ENCODE peak calls at places on chromosome 20, in six cellular contexts. K, Z, N, S, R and B are unnamed samples.

GRCh38 chr20:47360207-47360488 is 3.6 kb upstream of the ZMYND8 start:
- DNase-seq in R (peak; percentile 96), Z (peak; percentile 93), K (no peak), S (peak; percentile 70), N (no peak), B (peak; percentile 98)

GRCh38 chr20:60718743-60719142 is 533.3 kb upstream of the CDH4 start:
- DNase-seq in N (no peak), Z (no peak), S (no peak), K (no peak), R (no peak), B (no peak)

GRCh38 chr20:32560989-32561830 is 23.9 kb downstream of the NOL4L start:
- DNase-seq in S (peak; percentile 62), K (no peak), Z (no peak), R (no peak), N (no peak), B (no peak)

GRCh38 chr20:33670715-33671499 is 3.3 kb downstream of the NECAB3 start:
- DNase-seq in S (no peak), Z (no peak), K (no peak), R (no peak), N (no peak), B (no peak)

GRCh38 chr20:7908905-7909304 is 31.4 kb downstream of the HAO1 start:
- DNase-seq in S (no peak), N (no peak), Z (no peak), K (no peak), R (no peak), B (no peak)

GRCh38 chr20:34437330-34437986 is 74.4 kb downstream of the ITCH start:
- DNase-seq in S (no peak), N (no peak), R (no peak), Z (peak; percentile 75), K (peak; percentile 28), B (no peak)

GRCh38 chr20:36925234-36925633 is 26.3 kb downstream of the SAMHD1 start:
- DNase-seq in R (no peak), S (no peak), N (no peak), K (no peak), Z (no peak), B (no peak)

GRCh38 chr20:53085720-53086119 is 113.6 kb downstream of the TSHZ2 start:
- DNase-seq in K (no peak), N (no peak), R (no peak), S (no peak), Z (no peak), B (no peak)

GRCh38 chr20:2508631-2509467 is at the start of gene ZNF343:
- DNase-seq in S (peak; percentile 88), N (no peak), K (no peak), Z (peak; percentile 81), R (peak; percentile 86), B (peak; percentile 84)

GRCh38 chr20:31440012-31440659 is at the start of gene DEFB123:
- DNase-seq in Z (no peak), R (no peak), K (no peak), S (no peak), N (no peak), B (no peak)

GRCh38 chr20:51495921-51496545 is 46.5 kb downstream of the NFATC2 start:
- DNase-seq in R (no peak), S (no peak), K (no peak), N (no peak), Z (no peak), B (no peak)

GRCh38 chr20:44648068-44648467 is 3.4 kb downstream of the ADA start:
- DNase-seq in N (no peak), R (no peak), S (no peak), Z (no peak), K (no peak), B (no peak)

GRCh38 chr20:21496452-21496851 is 17.4 kb downstream of the NKX2-2 start:
- DNase-seq in K (no peak), Z (no peak), R (no peak), N (no peak), S (no peak), B (peak; percentile 88)

GRCh38 chr20:20786428-20786827 is 74.0 kb upstream of the RALGAPA2 start:
- DNase-seq in K (no peak), R (no peak), Z (no peak), N (no peak), S (no peak), B (no peak)

GRCh38 chr20:54502179-54502578 is 26.8 kb downstream of the DOK5 start:
- DNase-seq in S (no peak), Z (no peak), N (no peak), K (no peak), R (no peak), B (no peak)

GRCh38 chr20:54680872-54681297 is 205.5 kb downstream of the DOK5 start:
- DNase-seq in K (no peak), N (no peak), R (peak; percentile 51), Z (peak; percentile 58), S (peak; percentile 73), B (peak; percentile 36)

GRCh38 chr20:14709439-14709838 is 372.0 kb upstream of the FLRT3 start:
- DNase-seq in K (no peak), R (no peak), S (peak; percentile 34), Z (no peak), N (no peak), B (no peak)

GRCh38 chr20:38167466-38167850 is 2.4 kb upstream of the TGM2 start:
- DNase-seq in S (no peak), N (no peak), R (no peak), K (no peak), Z (no peak), B (no peak)

GRCh38 chr20:16455296-16455695 is 118.0 kb downstream of the KIF16B start:
- DNase-seq in Z (no peak), K (no peak), S (no peak), R (no peak), N (no peak), B (no peak)

GRCh38 chr20:20360464-20360863 is 7.4 kb upstream of the INSM1 start:
- DNase-seq in S (peak; percentile 82), Z (peak; percentile 69), K (peak; percentile 17), R (peak; percentile 61), N (peak; percentile 20), B (peak; percentile 71)

GRCh38 chr20:47776639-47777038 is 8.6 kb downstream of the SULF2 start:
- DNase-seq in S (no peak), K (no peak), N (no peak), Z (no peak), R (no peak), B (no peak)

GRCh38 chr20:35776513-35777101 is 4.8 kb downstream of the PHF20 start:
- DNase-seq in N (no peak), K (no peak), Z (peak; percentile 76), S (peak; percentile 32), R (peak; percentile 8), B (peak; percentile 59)

GRCh38 chr20:35771689-35772562 is at the start of gene PHF20:
- DNase-seq in S (peak; percentile 99), R (peak; percentile 99), N (peak; percentile 89), Z (peak; percentile 99), K (peak; percentile 80), B (peak; percentile 97)

GRCh38 chr20:35772563-35773058 is 796 bp downstream of the PHF20 start:
- DNase-seq in N (no peak), S (no peak), R (no peak), Z (no peak), K (no peak), B (no peak)

GRCh38 chr20:35771367-35771688 is 487 bp upstream of the PHF20 start:
- DNase-seq in K (no peak), N (no peak), R (no peak), S (no peak), Z (no peak), B (no peak)

GRCh38 chr20:35773154-35773751 is 1.4 kb downstream of the PHF20 start:
- DNase-seq in S (peak; percentile 48), K (no peak), Z (peak; percentile 56), N (no peak), R (peak; percentile 12), B (peak; percentile 27)
- H3K4me3 ChIP-seq in S (peak overlapping the region; percentile 45), K (peak overlapping the region; percentile 83), Z (peak overlapping the region; percentile 91), N (peak overlapping the region; percentile 69), R (peak overlapping the region; percentile 68), B (peak overlapping the region; percentile 96)

DNA sequence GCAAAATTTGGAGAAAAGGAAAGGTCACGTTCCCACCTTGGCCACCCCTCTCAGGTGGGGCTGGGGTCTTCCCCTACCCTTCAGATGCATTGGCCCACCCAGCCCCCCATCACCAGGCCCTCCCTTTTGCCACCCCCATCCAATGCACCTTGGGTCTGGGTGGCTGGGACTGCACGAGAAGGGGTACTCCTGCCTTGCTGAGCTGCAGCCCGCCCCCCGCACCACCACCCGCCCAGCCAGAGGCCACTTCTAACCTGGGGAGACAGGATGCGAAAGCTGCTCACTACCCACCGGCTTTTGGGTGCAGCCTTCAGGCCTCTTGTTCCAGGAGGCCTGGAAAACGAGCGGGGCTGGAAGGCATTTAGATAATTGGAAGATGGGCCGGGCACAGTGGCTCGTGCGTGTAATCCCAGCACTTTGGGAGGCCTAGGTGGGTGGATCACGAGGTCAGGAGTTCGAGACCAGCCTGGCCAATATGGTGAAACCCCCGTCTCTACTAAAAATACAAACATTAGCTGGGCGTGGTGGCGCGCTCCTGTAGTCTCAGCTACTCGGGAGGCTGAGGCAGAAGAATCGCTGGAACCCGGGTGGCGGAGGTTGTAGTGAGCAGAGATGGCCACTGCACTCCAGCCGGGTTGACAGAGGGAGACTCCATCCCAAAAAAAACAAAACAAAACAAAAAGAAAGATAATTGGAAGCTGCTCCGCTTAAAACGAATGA is 1.2 kb upstream of the CDC25B start:
- DNase-seq in K (no peak), N (no peak), R (no peak), Z (no peak), S (no peak), B (no peak)
- H3K4me3 ChIP-seq in K (peak overlapping the region; percentile 84), N (peak overlapping the region; percentile 79), R (peak overlapping the region; percentile 84), Z (peak overlapping the region; percentile 93), S (peak overlapping the region; percentile 70), B (no peak overlapping the region)

DNA sequence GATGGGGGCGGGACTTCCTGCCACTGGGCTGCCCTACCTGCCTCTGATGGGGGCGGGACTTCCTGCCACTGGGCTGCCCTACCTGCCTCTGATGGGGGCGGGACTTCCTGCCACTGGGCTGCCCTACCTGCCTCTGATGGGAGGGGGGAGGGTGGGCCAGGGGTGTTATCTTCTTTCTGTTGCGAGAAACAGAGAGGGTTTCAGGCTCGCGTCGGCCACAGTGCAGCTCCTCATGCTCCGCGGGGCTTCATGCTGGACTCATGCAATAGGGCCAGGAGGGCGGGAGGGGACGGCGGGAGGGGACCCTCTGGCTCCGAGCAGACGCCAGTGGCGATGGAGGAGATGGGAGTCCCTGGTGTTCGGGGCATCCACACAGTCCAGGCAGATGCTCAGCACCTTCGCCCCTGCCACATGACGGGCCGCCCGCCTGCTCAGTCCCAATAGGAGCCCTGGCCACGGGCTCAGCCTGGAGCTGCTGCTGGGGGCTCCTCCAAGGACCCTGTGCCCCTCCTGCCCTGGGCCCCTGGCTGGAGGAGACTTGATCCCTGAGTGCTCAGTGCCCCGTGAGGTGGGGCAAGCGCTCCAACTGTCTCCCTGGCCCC is 48.8 kb upstream of the CHRNA4 start:
- DNase-seq in R (no peak), K (no peak), N (no peak), S (no peak), Z (no peak), B (no peak)
- H3K4me3 ChIP-seq in R (no peak overlapping the region), K (no peak overlapping the region), N (no peak overlapping the region), S (no peak overlapping the region), Z (no peak overlapping the region), B (no peak overlapping the region)

DNA sequence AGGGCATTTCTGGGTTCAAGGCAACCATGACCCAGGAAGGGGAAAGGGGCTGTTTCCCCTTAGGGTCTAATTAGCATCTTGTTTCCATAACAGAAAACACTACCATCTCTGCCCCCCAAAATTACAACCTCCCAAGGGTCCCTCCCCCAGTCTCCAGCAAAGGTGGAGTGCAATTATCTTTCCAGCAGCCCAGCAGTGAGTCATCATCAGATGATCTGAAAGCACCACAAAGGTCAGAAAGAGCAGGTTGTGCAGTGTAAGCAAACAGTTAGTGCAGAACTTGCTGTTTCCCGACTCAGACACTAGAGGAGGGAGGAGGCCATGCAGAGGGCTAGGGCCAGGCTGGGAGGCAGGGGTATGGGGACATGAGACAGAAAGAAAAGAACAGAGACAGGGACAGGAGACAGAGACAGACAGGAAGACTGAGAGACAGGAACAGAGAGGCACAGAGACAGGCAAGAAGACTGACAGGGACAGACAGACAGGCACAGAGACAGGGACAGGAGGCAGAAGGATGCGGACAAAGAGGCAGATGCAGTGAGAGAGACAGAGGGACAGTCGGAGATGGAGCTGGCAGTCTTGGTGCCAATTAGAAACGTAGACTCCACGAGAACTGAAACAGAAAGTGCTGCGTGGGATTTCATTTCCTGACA is 62.5 kb downstream of the PYGB start:
- DNase-seq in N (peak; percentile 49), R (peak; percentile 95), S (peak; percentile 91), Z (peak; percentile 64), K (peak; percentile 82), B (peak; percentile 77)
- H3K4me3 ChIP-seq in N (peak overlapping the region; percentile 5), R (peak overlapping the region; percentile 26), S (no peak overlapping the region), Z (no peak overlapping the region), K (peak overlapping the region; percentile 56), B (no peak overlapping the region)